ENCODE peak calls at places on chromosomes 16 and 17, in five cellular contexts. R is fibroblast of mammary gland, Q is cardiac fibroblast, M is thoracic aorta, X is fibroblast of pulmonary artery. C is an unnamed sample.

GRCh38 chr17:71247455-71248015 is 873.3 kb upstream of the SOX9 start:
- DNase-seq in X (no peak), Q (no peak), M (no peak), R (no peak), C (no peak)

GRCh38 chr17:27496971-27497370 is 40.7 kb downstream of the KSR1 start:
- DNase-seq in M (no peak), R (no peak), X (no peak), Q (no peak), C (no peak)

GRCh38 chr16:87451563-87452210 is 41.1 kb downstream of the ZCCHC14 start:
- DNase-seq in Q (no peak), R (no peak), X (no peak), M (no peak), C (no peak)

GRCh38 chr16:67141391-67141790 is 9.4 kb downstream of the B3GNT9 start:
- DNase-seq in R (no peak), M (no peak), X (no peak), Q (no peak), C (no peak)

GRCh38 chr17:72282439-72283029 is 161.7 kb downstream of the SOX9 start:
- DNase-seq in X (no peak), Q (no peak), R (no peak), M (no peak), C (no peak)

GRCh38 chr17:72388765-72389473 is 268.1 kb downstream of the SOX9 start:
- DNase-seq in Q (peak), R (peak), M (no peak), X (no peak), C (peak)

GRCh38 chr16:19960183-19960582 is 75.5 kb upstream of the GPRC5B start:
- DNase-seq in M (no peak), R (no peak), Q (no peak), X (no peak), C (no peak)

GRCh38 chr17:27651411-27652345 is 20.7 kb downstream of the LGALS9 start:
- DNase-seq in X (peak), R (peak), M (no peak), Q (peak), C (no peak)

GRCh38 chr16:798666-799065 is 1.9 kb downstream of the GNG13 start:
- DNase-seq in R (no peak), X (no peak), M (no peak), Q (no peak), C (no peak)

GRCh38 chr16:24686678-24687077 is 42.8 kb upstream of the TNRC6A start:
- DNase-seq in R (no peak), Q (no peak), X (no peak), M (no peak), C (no peak)

GRCh38 chr17:50426814-50427787 is 1.1 kb downstream of the ACSF2 start:
- DNase-seq in M (no peak), R (peak), Q (peak), X (peak), C (peak)

GRCh38 chr16:30585400-30586191 is at the start of gene ZNF785:
- DNase-seq in X (peak), R (peak), Q (peak), M (peak), C (peak)
- TF ChIP-seq CTCF in X (no peak), R (no peak), Q (no peak), M (no peak), C (no peak)

GRCh38 chr17:40615295-40615988 is 32.2 kb downstream of the SMARCE1 start:
- DNase-seq in Q (peak), X (peak), M (no peak), R (peak), C (peak)
- TF ChIP-seq CTCF in Q (peak), X (peak), M (no peak), R (peak), C (peak)

GRCh38 chr17:79835953-79836951 is 3.0 kb downstream of the CBX4 start:
- DNase-seq in Q (no peak), X (no peak), M (no peak), R (no peak), C (no peak)

GRCh38 chr17:79835470-79835899 is 3.8 kb downstream of the CBX4 start:
- DNase-seq in R (no peak), M (no peak), X (no peak), Q (no peak), C (no peak)

GRCh38 chr17:79837888-79838540 is 1.2 kb downstream of the CBX4 start:
- DNase-seq in M (no peak), R (no peak), X (no peak), Q (no peak), C (no peak)

GRCh38 chr17:79838541-79839274 is 532 bp downstream of the CBX4 start:
- DNase-seq in M (no peak), R (peak), Q (peak), X (peak), C (peak)

DNA sequence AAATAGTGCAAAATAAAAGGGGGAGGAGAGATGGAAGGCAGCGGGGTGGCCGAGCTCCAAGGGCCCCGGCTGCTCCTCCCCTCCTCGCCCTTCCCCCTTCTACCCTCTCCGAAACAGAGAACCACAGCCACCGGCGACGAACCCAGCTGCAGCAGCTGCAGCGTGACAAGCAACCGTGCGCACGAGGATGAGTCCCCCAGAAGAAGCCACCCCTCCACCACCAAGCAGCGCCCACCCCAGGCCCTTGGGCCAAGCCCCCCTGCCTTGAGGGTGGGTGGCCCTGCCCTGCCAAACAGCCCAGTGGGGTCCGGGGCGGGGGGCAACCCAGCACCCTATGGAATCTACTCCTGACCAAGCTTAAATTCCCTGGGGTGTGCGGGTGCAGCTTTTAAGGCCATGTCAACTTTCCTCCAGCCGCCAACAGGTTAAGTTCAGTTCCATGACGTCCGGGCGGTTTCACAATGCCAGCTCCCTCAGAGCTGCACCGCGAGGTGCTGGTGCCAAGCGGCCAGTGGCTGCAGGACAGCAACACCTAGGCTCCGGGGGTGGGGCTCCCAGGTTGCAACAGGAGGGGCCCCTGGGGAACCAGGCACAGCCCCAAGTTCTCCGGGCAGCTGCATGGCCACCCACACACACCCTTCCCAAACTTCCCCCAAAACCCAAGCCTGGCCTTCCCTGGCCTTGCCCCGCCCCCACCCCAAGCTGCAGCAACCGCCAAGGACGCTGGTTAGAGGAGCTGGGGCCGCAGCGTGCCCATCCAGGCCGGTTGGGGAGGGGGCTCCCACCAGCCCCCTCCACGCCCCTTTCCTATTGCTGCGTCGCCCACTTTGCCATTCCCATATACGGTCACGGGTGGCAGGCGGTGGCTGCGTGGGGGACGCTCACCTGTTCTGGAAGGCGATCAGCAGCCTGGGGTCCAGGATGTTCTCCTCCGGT is 2.0 kb downstream of the CBX4 start:
- DNase-seq in M (no peak), X (peak), R (peak), Q (peak), C (peak)
- TF ChIP-seq CTCF in M (no peak), X (peak), R (no peak), Q (peak), C (peak)

DNA sequence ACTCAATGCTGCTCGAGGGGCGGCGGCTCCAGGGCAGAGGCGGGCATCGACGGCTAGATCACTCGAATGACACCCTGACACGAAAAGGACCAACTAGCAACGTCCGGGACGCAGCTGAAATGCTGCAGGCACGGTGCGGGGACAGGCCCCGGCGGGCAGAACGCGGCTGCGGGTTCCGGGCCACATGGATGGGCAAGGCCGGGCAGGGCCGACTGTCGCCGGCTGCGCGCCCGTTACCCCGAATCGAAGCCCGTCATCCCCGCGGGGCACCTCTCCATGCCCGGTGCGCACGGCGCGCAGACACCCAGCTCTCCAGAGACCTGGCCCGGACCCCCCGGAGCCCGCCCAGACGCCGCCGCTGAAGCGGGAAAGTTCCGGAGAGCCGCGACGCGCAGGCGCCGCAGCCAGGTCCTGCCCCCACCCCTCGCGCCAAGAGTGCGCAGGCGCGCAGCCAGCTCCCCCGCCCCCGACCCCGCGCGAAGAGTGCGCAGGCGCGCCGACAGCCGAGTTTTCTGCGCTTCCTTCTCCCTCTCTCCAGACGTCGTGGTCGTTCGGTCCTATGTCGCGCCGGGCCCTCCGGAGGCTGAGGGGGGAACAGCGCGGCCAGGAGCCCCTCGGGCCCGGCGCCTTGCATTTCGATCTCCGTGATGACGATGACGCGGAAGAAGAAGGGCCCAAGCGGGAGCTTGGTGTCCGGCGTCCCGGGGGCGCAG is at the start of gene TCF25:
- DNase-seq in X (peak), Q (peak), M (peak), R (peak), C (peak)
- TF ChIP-seq CTCF in X (no peak), Q (no peak), M (no peak), R (no peak), C (no peak)

DNA sequence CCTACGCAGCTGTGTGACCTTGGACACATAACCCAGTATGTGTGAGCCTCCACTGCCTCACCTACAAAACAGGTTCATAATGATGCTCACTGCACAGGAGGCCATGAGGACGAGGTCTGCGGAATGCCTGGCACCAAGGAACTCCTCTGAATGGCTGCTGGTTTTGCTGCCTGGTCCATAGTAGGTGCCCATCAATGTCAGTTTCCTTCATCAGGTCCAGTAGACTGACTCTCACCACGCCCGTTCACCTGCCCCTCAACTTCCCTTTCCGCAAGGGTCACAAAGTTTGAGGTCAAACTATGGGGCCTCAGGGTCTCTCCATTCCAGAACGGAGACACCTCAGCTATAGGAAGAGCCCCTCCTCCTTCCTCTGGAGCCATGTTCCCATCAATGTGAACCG is 8.8 kb downstream of the PNMT start:
- DNase-seq in X (no peak), R (no peak), Q (no peak), M (no peak), C (no peak)
- TF ChIP-seq CTCF in X (no peak), R (no peak), Q (no peak), M (no peak), C (no peak)

GRCh38 chr17:15233022-15233805 is 31.9 kb downstream of the PMP22 start:
- DNase-seq in X (peak), M (no peak), Q (peak), R (peak), C (peak)
- TF ChIP-seq CTCF in X (peak), M (no peak), Q (peak), R (peak), C (peak)

GRCh38 chr16:48235556-48236136 is 8.5 kb upstream of the LONP2 start:
- DNase-seq in X (peak), R (peak), Q (peak), M (no peak), C (no peak)

GRCh38 chr16:48235058-48235555 is 9.0 kb upstream of the LONP2 start:
- DNase-seq in M (no peak), R (no peak), Q (no peak), X (no peak), C (no peak)

GRCh38 chr16:48234630-48235029 is 9.5 kb upstream of the LONP2 start:
- DNase-seq in M (no peak), X (no peak), R (no peak), Q (no peak), C (no peak)

GRCh38 chr16:48232459-48233040 is 11.6 kb upstream of the LONP2 start:
- DNase-seq in X (no peak), R (peak), Q (peak), M (no peak), C (no peak)

GRCh38 chr16:48231675-48232214 is 12.4 kb upstream of the LONP2 start:
- DNase-seq in R (peak), Q (peak), X (peak), M (no peak), C (peak)
- TF ChIP-seq CTCF in R (peak), Q (peak), X (peak), M (no peak), C (peak)

GRCh38 chr17:8574687-8575086 is 55.8 kb downstream of the MYH10 start:
- DNase-seq in R (peak), Q (peak), M (no peak), X (peak), C (no peak)

GRCh38 chr17:8576895-8577294 is 53.6 kb downstream of the MYH10 start:
- DNase-seq in R (no peak), Q (no peak), M (no peak), X (no peak), C (no peak)

GRCh38 chr17:8577868-8578267 is 52.7 kb downstream of the MYH10 start:
- DNase-seq in R (no peak), X (no peak), Q (no peak), M (no peak), C (no peak)

GRCh38 chr17:8572767-8573166 is 57.8 kb downstream of the MYH10 start:
- DNase-seq in R (peak), Q (peak), X (peak), M (no peak), C (no peak)
- TF ChIP-seq CTCF in R (peak), Q (peak), X (peak), M (no peak), C (peak)